ENCODE peak calls at places on chromosome 1, in four cellular contexts. N, G, U and F are unnamed samples.

GRCh38 chr1:210608766-210609165 is 280.1 kb downstream of the HHAT start:
- DNase-seq in N (no peak), G (no peak), U (no peak), F (no peak)

GRCh38 chr1:187383366-187383765 is 554.6 kb downstream of the PLA2G4A start:
- DNase-seq in N (peak; percentile 8), G (no peak), U (no peak), F (no peak)

GRCh38 chr1:41369531-41369930 is 8.3 kb downstream of the FOXO6 start:
- DNase-seq in N (no peak), G (no peak), U (no peak), F (no peak)

GRCh38 chr1:77825356-77825709 is 45.9 kb downstream of the MIGA1 start:
- DNase-seq in N (peak; percentile 5), G (no peak), U (no peak), F (peak; percentile 7)

GRCh38 chr1:8047112-8047511 is 21.0 kb upstream of the ERRFI1 start:
- DNase-seq in N (no peak), G (no peak), U (no peak), F (no peak)

GRCh38 chr1:184418955-184419733 is 32.3 kb downstream of the C1orf21 start:
- DNase-seq in N (no peak), G (no peak), U (no peak), F (no peak)

GRCh38 chr1:85448358-85448757 is 16.6 kb downstream of the DDAH1 start:
- DNase-seq in N (no peak), G (no peak), U (no peak), F (no peak)

GRCh38 chr1:178938959-178939317 is 68.1 kb upstream of the ANGPTL1 start:
- DNase-seq in N (no peak), G (no peak), U (peak; percentile 81), F (no peak)

GRCh38 chr1:11977625-11978024 is 2.6 kb upstream of the MFN2 start:
- DNase-seq in N (no peak), G (no peak), U (no peak), F (no peak)

GRCh38 chr1:99177465-99177864 is 86.8 kb upstream of the PLPPR4 start:
- DNase-seq in N (no peak), G (no peak), U (no peak), F (no peak)

GRCh38 chr1:155173478-155174333 is at the start of gene TRIM46:
- DNase-seq in N (no peak), G (peak; percentile 66), U (no peak), F (no peak)

GRCh38 chr1:214516434-214517326 is 34.7 kb downstream of the PTPN14 start:
- DNase-seq in N (peak; percentile 72), G (no peak), U (no peak), F (no peak)

GRCh38 chr1:52551476-52552235 is 1.2 kb downstream of the TUT4 start:
- DNase-seq in N (no peak), G (peak; percentile 29), U (no peak), F (no peak)

GRCh38 chr1:25810341-25811299 is 9.1 kb upstream of the MTFR1L start:
- DNase-seq in N (peak; percentile 79), G (peak; percentile 77), U (peak; percentile 73), F (no peak)

GRCh38 chr1:156475568-156476500 is 24.7 kb downstream of the MEF2D start:
- DNase-seq in N (no peak), G (no peak), U (peak; percentile 84), F (no peak)

GRCh38 chr1:117146570-117147340 is 25.2 kb upstream of the TRIM45 start:
- DNase-seq in N (no peak), G (no peak), U (no peak), F (no peak)

GRCh38 chr1:218828125-218828650 is 345.5 kb upstream of the LYPLAL1 start:
- DNase-seq in N (no peak), G (no peak), U (no peak), F (no peak)

GRCh38 chr1:30758785-30759380 is 1.3 kb upstream of the LAPTM5 start:
- DNase-seq in N (peak; percentile 8), G (no peak), U (no peak), F (no peak)

GRCh38 chr1:23177031-23177430 is 8.4 kb upstream of the LUZP1 start:
- DNase-seq in N (no peak), G (no peak), U (no peak), F (no peak)

GRCh38 chr1:162536511-162536910 is 25.0 kb upstream of the UAP1 start:
- DNase-seq in N (no peak), G (no peak), U (no peak), F (no peak)

GRCh38 chr1:162538815-162539431 is 22.6 kb upstream of the UAP1 start:
- DNase-seq in N (no peak), G (no peak), U (no peak), F (no peak)

GRCh38 chr1:162537216-162537615 is 24.3 kb upstream of the UAP1 start:
- DNase-seq in N (no peak), G (no peak), U (no peak), F (no peak)

GRCh38 chr1:162543228-162543627 is 18.3 kb upstream of the UAP1 start:
- DNase-seq in N (no peak), G (no peak), U (no peak), F (no peak)

GRCh38 chr1:162541619-162542141 is 19.8 kb upstream of the UAP1 start:
- DNase-seq in N (no peak), G (no peak), U (peak; percentile 52), F (no peak)
- H3K4me1 ChIP-seq in N (no peaks in the 10 kb centered on the region), G (no peaks in the 10 kb centered on the region), U (peaks cover 11% of the 10 kb centered on the region), F (no peaks in the 10 kb centered on the region)

DNA sequence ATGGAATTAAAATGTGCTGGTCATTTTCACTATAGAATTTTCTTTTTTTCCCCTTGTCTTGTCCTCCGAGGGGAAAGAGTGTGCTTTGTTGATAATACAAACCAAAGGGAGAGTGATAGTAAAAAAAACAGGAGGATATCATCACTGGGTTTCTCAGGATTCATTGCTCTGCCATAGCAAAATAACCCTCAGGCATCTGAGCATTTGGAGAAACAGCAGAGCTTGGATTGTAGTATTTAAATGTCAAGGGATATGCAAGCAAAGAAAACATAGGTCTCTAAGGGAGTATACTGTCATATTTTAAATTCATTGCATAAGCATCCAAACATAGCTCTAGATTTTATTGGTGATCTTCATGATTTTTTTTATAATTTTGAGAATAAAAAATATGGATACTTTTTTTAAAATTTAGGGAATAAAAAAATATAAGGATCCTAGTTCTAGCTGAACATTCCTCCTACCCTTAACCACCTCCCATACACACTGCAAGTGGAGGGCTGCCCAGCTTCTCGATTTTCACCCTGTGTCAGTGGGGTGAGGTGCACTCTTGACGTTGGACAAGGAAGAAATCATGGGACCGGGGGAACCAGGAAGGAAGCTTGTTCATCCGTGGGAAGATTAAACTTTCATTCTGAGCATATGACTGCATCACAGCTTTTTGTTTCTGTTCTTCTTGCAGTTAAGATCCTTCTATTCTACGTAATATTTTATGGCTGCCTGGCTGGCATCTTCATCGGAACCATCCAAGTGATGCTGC is 4.4 kb downstream of the ATP1B1 start:
- DNase-seq in N (no peak), G (no peak), U (no peak), F (no peak)
- H3K4me3 ChIP-seq in N (peak overlapping the region; percentile 32), G (no peak overlapping the region), U (peak overlapping the region; percentile 94), F (no peak overlapping the region)

DNA sequence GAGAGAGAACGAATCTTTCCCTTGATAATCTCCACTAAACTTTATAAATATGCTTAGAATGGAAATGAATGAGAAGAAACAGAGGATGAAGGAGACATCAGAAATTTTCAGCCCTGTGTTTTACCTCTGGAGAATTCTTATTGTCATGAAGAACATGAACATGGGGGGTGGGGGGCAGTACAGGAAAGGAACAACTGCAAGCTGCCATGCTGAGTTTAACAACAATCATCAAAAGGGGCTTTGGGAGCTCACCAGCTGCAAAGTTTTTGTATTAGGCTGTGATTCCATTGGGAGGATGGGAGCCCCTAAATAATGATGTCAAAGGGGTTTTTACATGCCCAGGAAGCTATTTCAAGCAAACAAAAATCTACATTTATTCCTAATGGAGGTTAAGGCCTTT is 103.3 kb downstream of the AKT3 start:
- DNase-seq in N (no peak), G (no peak), U (no peak), F (no peak)
- H3K36me3 ChIP-seq in N (no peaks in the 10 kb centered on the region), G (no peaks in the 10 kb centered on the region), U (no peaks in the 10 kb centered on the region), F (no peaks in the 10 kb centered on the region)

GRCh38 chr1:66332524-66332853 is 201.5 kb upstream of the SGIP1 start:
- DNase-seq in N (no peak), G (no peak), U (no peak), F (no peak)

GRCh38 chr1:66333463-66334232 is 200.3 kb upstream of the SGIP1 start:
- DNase-seq in N (no peak), G (no peak), U (peak; percentile 38), F (no peak)

GRCh38 chr1:66335125-66335524 is 198.8 kb upstream of the SGIP1 start:
- DNase-seq in N (no peak), G (no peak), U (no peak), F (no peak)

GRCh38 chr1:66335859-66336640 is 197.9 kb upstream of the SGIP1 start:
- DNase-seq in N (no peak), G (no peak), U (peak; percentile 69), F (no peak)

GRCh38 chr1:66334311-66334710 is 199.6 kb upstream of the SGIP1 start:
- DNase-seq in N (no peak), G (no peak), U (no peak), F (no peak)
- H3K4me1 ChIP-seq in N (no peaks in the 10 kb centered on the region), G (peaks cover 30% of the 10 kb centered on the region), U (peaks cover 84% of the 10 kb centered on the region), F (peaks cover 6% of the 10 kb centered on the region)

GRCh38 chr1:118504867-118505266 is 319.8 kb upstream of the SPAG17 start:
- DNase-seq in N (no peak), G (no peak), U (peak; percentile 46), F (no peak)
- H3K4me3 ChIP-seq in N (no peak overlapping the region), G (no peak overlapping the region), U (no peak overlapping the region), F (no peak overlapping the region)

GRCh38 chr1:150966011-150966410 is 8.6 kb downstream of the CERS2 start:
- DNase-seq in N (no peak), G (no peak), U (no peak), F (no peak)
- H3K36me3 ChIP-seq in N (peaks cover 16% of the 10 kb centered on the region), G (peaks cover 91% of the 10 kb centered on the region), U (peaks cover 82% of the 10 kb centered on the region), F (peaks cover 45% of the 10 kb centered on the region)